ENCODE peak calls at places on chromosomes 3 and 15, in five cellular contexts. C is HFF-Myc, G is psoas muscle, J is IMR-90, H is cardiac muscle cell. L is an unnamed sample.

GRCh38 chr3:12998648-12999047 is 74.6 kb downstream of the IQSEC1 start:
- DNase-seq in C (no peak), G (no peak), J (no peak), H (no peak), L (no peak)

GRCh38 chr15:73924258-73924921 is 1.9 kb upstream of the LOXL1 start:
- DNase-seq in C (peak; percentile 76), G (peak; percentile 41), J (peak; percentile 92), H (peak; percentile 89), L (no peak)

GRCh38 chr3:141150431-141150830 is 81.2 kb upstream of the PXYLP1 start:
- DNase-seq in C (no peak), G (no peak), J (no peak), H (no peak), L (no peak)

GRCh38 chr3:58059349-58060321 is 51.4 kb downstream of the FLNB start:
- DNase-seq in C (no peak), G (no peak), J (peak; percentile 99), H (peak; percentile 80), L (no peak)

GRCh38 chr15:42729409-42729808 is 7.5 kb downstream of the CDAN1 start:
- DNase-seq in C (no peak), G (no peak), J (no peak), H (no peak), L (no peak)

GRCh38 chr3:193851416-193851815 is 258.4 kb downstream of the OPA1 start:
- DNase-seq in C (no peak), G (no peak), J (no peak), H (no peak), L (no peak)

GRCh38 chr15:93587046-93587445 is 498.0 kb upstream of the RGMA start:
- DNase-seq in C (no peak), G (no peak), J (no peak), H (no peak), L (no peak)

GRCh38 chr3:153070153-153070868 is 91.7 kb upstream of the RAP2B start:
- DNase-seq in C (no peak), G (no peak), J (peak; percentile 78), H (peak; percentile 67), L (no peak)

GRCh38 chr15:39887832-39888231 is 32.2 kb downstream of the GPR176 start:
- DNase-seq in C (no peak), G (no peak), J (peak; percentile 50), H (peak; percentile 50), L (no peak)

GRCh38 chr3:41369838-41370237 is 170.5 kb downstream of the CTNNB1 start:
- DNase-seq in C (peak; percentile 17), G (no peak), J (no peak), H (no peak), L (no peak)

GRCh38 chr3:181610083-181610972 is 101.4 kb upstream of the SOX2 start:
- DNase-seq in C (no peak), G (no peak), J (no peak), H (no peak), L (no peak)

GRCh38 chr15:68774521-68775293 is 46.0 kb downstream of the ANP32A start:
- DNase-seq in C (no peak), G (no peak), J (no peak), H (peak; percentile 74), L (no peak)

GRCh38 chr3:94525039-94525438 is 462.2 kb downstream of the NSUN3 start:
- DNase-seq in C (no peak), G (no peak), J (peak; percentile 13), H (peak; percentile 39), L (peak; percentile 47)

GRCh38 chr3:158702815-158703481 is 29.3 kb downstream of the RARRES1 start:
- DNase-seq in C (no peak), G (no peak), J (peak; percentile 85), H (peak; percentile 77), L (no peak)

GRCh38 chr3:15452961-15453360 is 25.6 kb downstream of the EAF1 start:
- DNase-seq in C (no peak), G (no peak), J (no peak), H (no peak), L (no peak)

GRCh38 chr3:170953736-170954135 is 45.3 kb upstream of the EIF5A2 start:
- DNase-seq in C (no peak), G (no peak), J (no peak), H (no peak), L (no peak)

GRCh38 chr15:83766326-83766725 is 112.4 kb downstream of the ADAMTSL3 start:
- DNase-seq in C (no peak), G (no peak), J (peak; percentile 3), H (peak; percentile 94), L (no peak)

GRCh38 chr3:49279376-49279775 is 2.3 kb upstream of the C3orf62 start:
- DNase-seq in C (no peak), G (no peak), J (peak; percentile 23), H (peak; percentile 62), L (no peak)

GRCh38 chr3:169144271-169144670 is 519.2 kb downstream of the MECOM start:
- DNase-seq in C (no peak), G (no peak), J (no peak), H (no peak), L (no peak)

GRCh38 chr3:130729154-130729553 is 17.5 kb downstream of the PIK3R4 start:
- DNase-seq in C (no peak), G (no peak), J (no peak), H (no peak), L (no peak)

GRCh38 chr3:13140596-13140995 is 67.4 kb upstream of the IQSEC1 start:
- DNase-seq in C (no peak), G (no peak), J (no peak), H (no peak), L (no peak)

GRCh38 chr3:192444096-192444790 is 283.1 kb downstream of the FGF12 start:
- DNase-seq in C (peak; percentile 12), G (peak; percentile 41), J (peak; percentile 53), H (peak; percentile 75), L (peak; percentile 87)

GRCh38 chr3:127822836-127823589 is 698 bp upstream of the MGLL start:
- DNase-seq in C (no peak), G (peak; percentile 77), J (peak; percentile 33), H (peak; percentile 22), L (peak; percentile 39)

GRCh38 chr3:144923051-144923450 is 951.4 kb downstream of the DIPK2A start:
- DNase-seq in C (no peak), G (no peak), J (no peak), H (peak; percentile 4), L (no peak)

GRCh38 chr3:140834266-140835037 is 107.2 kb upstream of the SLC25A36 start:
- DNase-seq in C (peak; percentile 16), G (no peak), J (no peak), H (no peak), L (no peak)

GRCh38 chr3:104598848-104599501 is 767.7 kb upstream of the ALCAM start:
- DNase-seq in C (no peak), G (no peak), J (no peak), H (no peak), L (no peak)

GRCh38 chr15:85825719-85826118 is 31.0 kb upstream of the KLHL25 start:
- DNase-seq in C (no peak), G (no peak), J (no peak), H (no peak), L (no peak)

GRCh38 chr3:57949779-57950618 is 58.2 kb upstream of the FLNB start:
- DNase-seq in C (no peak), G (no peak), J (no peak), H (no peak), L (no peak)

GRCh38 chr3:37384117-37384516 is 209.7 kb upstream of the LRRFIP2 start:
- DNase-seq in C (no peak), G (no peak), J (no peak), H (no peak), L (no peak)

GRCh38 chr3:171979081-171979480 is 60.3 kb upstream of the FNDC3B start:
- DNase-seq in C (no peak), G (no peak), J (no peak), H (no peak), L (no peak)

GRCh38 chr3:171978390-171978789 is 61.0 kb upstream of the FNDC3B start:
- DNase-seq in C (no peak), G (no peak), J (no peak), H (no peak), L (no peak)

GRCh38 chr3:171980578-171981270 is 58.7 kb upstream of the FNDC3B start:
- DNase-seq in C (no peak), G (no peak), J (peak; percentile 38), H (peak; percentile 86), L (no peak)

GRCh38 chr3:171982829-171983228 is 56.5 kb upstream of the FNDC3B start:
- DNase-seq in C (peak; percentile 72), G (no peak), J (peak; percentile 87), H (peak; percentile 55), L (no peak)

GRCh38 chr3:171981271-171981605 is 58.1 kb upstream of the FNDC3B start:
- DNase-seq in C (no peak), G (no peak), J (no peak), H (no peak), L (no peak)
- TF ChIP-seq CTCF in C (no peak), G (no peak), J (no peak), H (no peak), L (no peak)

GRCh38 chr15:88982946-88983342 is 69.8 kb upstream of the MFGE8 start:
- DNase-seq in C (no peak), G (no peak), J (no peak), H (no peak), L (no peak)
- TF ChIP-seq CTCF in C (no peak), G (no peak), J (no peak), H (no peak), L (no peak)

GRCh38 chr15:61099030-61099800 is 129.9 kb downstream of the RORA start:
- DNase-seq in C (no peak), G (no peak), J (peak; percentile 35), H (no peak), L (no peak)

GRCh38 chr15:61100512-61100911 is 128.6 kb downstream of the RORA start:
- DNase-seq in C (no peak), G (no peak), J (no peak), H (no peak), L (no peak)

GRCh38 chr15:61103026-61103425 is 126.1 kb downstream of the RORA start:
- DNase-seq in C (no peak), G (no peak), J (no peak), H (no peak), L (no peak)

GRCh38 chr15:61102281-61102680 is 126.8 kb downstream of the RORA start:
- DNase-seq in C (no peak), G (no peak), J (no peak), H (no peak), L (no peak)

DNA sequence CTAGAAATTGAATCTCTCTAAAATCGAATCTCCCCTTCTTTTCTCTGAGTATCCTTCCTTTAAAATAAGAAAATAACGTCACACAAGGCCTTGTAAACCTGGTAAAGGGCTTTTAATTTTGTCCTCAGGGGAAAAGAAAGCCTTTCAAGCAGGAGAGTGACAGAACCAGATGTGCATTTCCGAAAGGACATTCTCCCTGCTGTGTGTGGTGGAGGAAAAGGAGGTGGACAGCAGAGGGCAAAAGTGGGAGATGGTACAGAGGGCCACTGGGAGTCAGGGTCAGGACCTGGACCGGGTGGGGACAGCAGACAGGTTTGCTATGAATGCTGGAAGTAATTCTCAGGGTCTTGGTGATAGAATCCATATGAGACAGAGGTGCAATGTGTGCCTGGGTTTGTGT is 127.6 kb downstream of the RORA start:
- DNase-seq in C (no peak), G (no peak), J (no peak), H (no peak), L (no peak)
- TF ChIP-seq CTCF in C (no peak), G (no peak), J (no peak), H (no peak), L (no peak)

DNA sequence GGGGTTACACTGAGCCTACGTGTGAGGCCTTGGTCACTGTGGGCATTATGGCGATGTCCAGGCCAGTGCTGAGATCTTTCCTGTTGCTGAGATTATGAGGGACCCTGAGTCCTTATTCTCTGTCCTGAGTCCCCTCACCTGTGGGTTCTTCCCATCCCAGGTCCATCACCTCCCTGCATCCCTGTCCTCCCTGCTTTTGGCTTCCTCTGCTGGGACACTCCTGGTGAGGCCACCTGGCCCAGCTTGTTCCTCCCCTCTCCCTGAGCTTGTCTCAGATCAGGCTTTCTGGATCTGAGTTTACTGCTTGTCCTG is 36.1 kb downstream of the AMOTL2 start:
- DNase-seq in C (no peak), G (no peak), J (no peak), H (no peak), L (no peak)
- TF ChIP-seq CTCF in C (no peak), G (no peak), J (no peak), H (no peak), L (no peak)

L was measured in mesothelial cell of epicardium.